ENCODE peak calls at places on chromosomes 13 and 19, in eight cellular contexts. M is IMR-90; U is left ventricle myocardium inferior; D is Peyer's patch; B is CD8-positive, alpha-beta T cell; J is heart left ventricle; Y is BE2C; R is psoas muscle. V is an unnamed sample.

GRCh38 chr13:23558675-23559536 is 11.3 kb upstream of the TNFRSF19 start:
- DNase-seq in Y (peak; percentile 25), U (peak; percentile 57), M (peak; percentile 92), D (no peak), J (peak; percentile 84), R (peak; percentile 69), B (no peak), V (peak; percentile 88)

GRCh38 chr13:28136916-28137315 is 1.4 kb upstream of the PAN3 start:
- DNase-seq in M (no peak), B (no peak), R (no peak), J (no peak), U (no peak), Y (no peak), D (no peak), V (no peak)

GRCh38 chr13:58056411-58056810 is 424.9 kb downstream of the PCDH17 start:
- DNase-seq in U (no peak), M (no peak), D (peak; percentile 54), Y (no peak), R (no peak), B (no peak), J (no peak), V (no peak)

GRCh38 chr13:106678646-106679045 is 110.7 kb upstream of the ARGLU1 start:
- DNase-seq in D (no peak), M (no peak), R (no peak), U (no peak), J (no peak), B (no peak), Y (no peak), V (no peak)

GRCh38 chr19:6478815-6479214 is 2.8 kb downstream of the DENND1C start:
- DNase-seq in Y (no peak), R (no peak), D (no peak), B (no peak), J (no peak), U (no peak), M (no peak), V (no peak)

GRCh38 chr13:98515804-98516465 is 61.0 kb downstream of the STK24 start:
- DNase-seq in M (no peak), Y (no peak), R (no peak), B (no peak), U (no peak), D (no peak), J (no peak), V (no peak)

GRCh38 chr13:70960841-70961443 is 852.7 kb upstream of the KLHL1 start:
- DNase-seq in Y (peak; percentile 32), U (no peak), M (peak; percentile 13), R (no peak), B (no peak), J (no peak), D (no peak), V (no peak)

GRCh38 chr19:39223703-39224279 is 19.7 kb upstream of the SYCN start:
- DNase-seq in R (no peak), U (no peak), B (no peak), D (no peak), Y (no peak), J (no peak), M (peak; percentile 19), V (no peak)

GRCh38 chr13:25881946-25882574 is 169.8 kb downstream of the SHISA2 start:
- DNase-seq in R (no peak), Y (peak; percentile 22), J (no peak), M (no peak), D (no peak), B (no peak), U (no peak), V (peak; percentile 21)

GRCh38 chr13:51811920-51812328 is 8.0 kb upstream of the DHRS12 start:
- DNase-seq in U (no peak), B (no peak), R (no peak), M (no peak), J (peak; percentile 40), Y (no peak), D (no peak), V (no peak)

GRCh38 chr13:49256841-49257240 is 9.1 kb downstream of the CDADC1 start:
- DNase-seq in R (no peak), B (no peak), D (no peak), J (no peak), Y (no peak), U (no peak), M (peak; percentile 10), V (peak; percentile 73)

GRCh38 chr13:87078947-87079795 is 592.0 kb upstream of the SLITRK5 start:
- DNase-seq in R (no peak), M (no peak), J (no peak), Y (no peak), U (no peak), B (no peak), D (no peak), V (no peak)

GRCh38 chr13:33318037-33318436 is 32.5 kb upstream of the STARD13 start:
- DNase-seq in J (no peak), U (no peak), D (no peak), B (no peak), R (no peak), M (peak; percentile 21), Y (no peak), V (no peak)

GRCh38 chr13:59266478-59267063 is 897.2 kb downstream of the DIAPH3 start:
- DNase-seq in U (no peak), J (no peak), R (no peak), B (no peak), M (no peak), Y (no peak), D (no peak), V (no peak)

GRCh38 chr19:18657590-18658365 is 20.9 kb downstream of the KLHL26 start:
- DNase-seq in D (no peak), M (peak; percentile 91), R (peak; percentile 69), J (peak; percentile 85), U (peak; percentile 75), B (no peak), Y (peak; percentile 80), V (no peak)

GRCh38 chr13:113157206-113157928 is 1.1 kb upstream of the PROZ start:
- DNase-seq in R (no peak), J (no peak), B (no peak), U (no peak), M (no peak), Y (peak; percentile 39), D (no peak), V (no peak)

GRCh38 chr19:2997720-2998119 is 20.4 kb downstream of the TLE6 start:
- DNase-seq in Y (no peak), J (no peak), R (no peak), D (no peak), B (no peak), U (no peak), M (no peak), V (no peak)

GRCh38 chr19:35040826-35041547 is 534 bp upstream of the HPN start:
- DNase-seq in J (peak; percentile 96), M (no peak), U (peak; percentile 95), R (peak; percentile 96), D (peak; percentile 88), B (no peak), Y (no peak), V (no peak)

DNA sequence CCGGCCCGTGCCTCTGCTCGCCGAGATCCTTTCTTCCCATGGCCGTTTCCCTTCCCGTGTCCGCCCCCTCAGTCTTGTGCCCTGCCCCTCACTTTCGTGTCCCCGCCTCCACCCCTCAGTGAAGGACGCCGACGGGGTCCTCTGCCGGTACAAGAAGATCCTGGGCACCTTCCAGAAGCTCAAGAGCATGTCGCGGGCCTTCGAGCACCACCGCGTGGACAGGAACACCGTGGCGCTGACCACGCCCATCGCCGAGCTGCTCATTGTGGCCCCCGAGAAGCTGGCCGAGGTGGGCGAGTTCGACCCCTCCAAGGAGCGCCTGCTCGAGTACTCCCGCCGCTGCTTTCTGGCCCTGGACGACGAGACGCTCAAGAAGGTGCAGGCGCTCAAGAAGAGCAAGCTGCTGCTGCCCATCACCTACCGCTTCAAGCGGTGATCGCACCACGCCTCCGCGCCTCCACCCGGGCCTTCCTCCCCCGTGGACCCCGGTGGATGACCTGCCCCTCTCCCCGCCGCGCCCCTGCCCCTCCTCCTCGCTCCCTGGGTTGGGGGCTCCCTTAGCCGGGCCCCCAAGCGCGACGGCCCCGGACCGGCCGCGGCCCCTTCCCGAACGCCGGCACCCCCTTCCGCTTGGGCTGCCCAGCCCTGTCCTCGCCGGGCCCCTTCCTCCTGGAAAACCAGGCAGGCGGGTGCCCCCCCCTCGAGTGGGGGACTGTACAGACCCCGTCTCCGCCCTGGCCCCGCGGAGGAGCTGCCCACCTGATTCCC is 2.3 kb upstream of the U2AF2 start:
- DNase-seq in B (no peak), U (no peak), R (peak; percentile 38), D (no peak), Y (no peak), J (no peak), M (no peak), V (no peak)
- H3K4me3 ChIP-seq in B (no peak overlapping the region), U (no peak overlapping the region), R (peak overlapping the region; percentile 71), D (no peak overlapping the region), Y (no peak overlapping the region), J (no peak overlapping the region), M (no peak overlapping the region), V (no peak overlapping the region)

DNA sequence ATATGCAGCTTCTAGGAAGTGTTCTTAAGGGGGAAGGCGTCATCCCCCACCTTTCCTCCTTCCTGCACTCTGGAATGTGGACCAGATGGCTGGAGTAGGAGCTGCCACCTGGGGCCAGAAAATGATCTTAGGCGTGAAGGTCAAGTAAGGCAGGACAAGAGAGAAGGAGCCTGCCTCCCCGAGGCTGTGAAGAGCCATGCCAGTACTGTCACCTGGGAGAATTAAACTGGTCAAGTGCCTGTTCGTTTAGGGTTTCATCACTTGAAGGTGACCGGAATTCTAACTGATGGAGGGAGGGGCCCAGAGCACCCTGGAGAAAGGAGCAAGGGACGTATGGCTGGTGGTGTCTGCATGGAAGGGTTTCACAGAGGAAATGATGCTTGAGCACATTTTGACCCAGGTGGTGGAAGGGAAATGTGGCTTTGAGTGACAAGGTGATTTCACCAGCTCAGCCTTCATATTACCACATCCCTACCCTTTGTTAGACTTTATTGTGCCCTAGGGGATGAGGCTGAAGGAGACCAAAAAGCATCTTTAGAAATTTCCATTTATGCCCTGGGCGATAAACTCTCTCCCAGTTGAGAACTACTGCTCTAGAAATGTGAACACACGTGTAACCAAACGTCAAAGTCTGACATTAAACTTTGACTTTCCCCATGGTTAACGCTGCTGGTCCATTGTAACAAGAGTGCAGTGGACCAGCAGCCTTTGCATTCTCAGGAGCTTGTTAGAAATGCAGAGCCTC is 37.5 kb downstream of the PPP2R1A start:
- DNase-seq in Y (no peak), B (no peak), M (no peak), J (no peak), R (no peak), U (no peak), D (no peak), V (no peak)
- H3K4me3 ChIP-seq in Y (no peak overlapping the region), B (no peak overlapping the region), M (no peak overlapping the region), J (no peak overlapping the region), R (no peak overlapping the region), U (no peak overlapping the region), D (no peak overlapping the region), V (no peak overlapping the region)

GRCh38 chr19:58055483-58055874 is 3.6 kb upstream of the ZNF135 start:
- DNase-seq in U (no peak), M (no peak), J (no peak), B (no peak), D (no peak), Y (no peak), R (no peak), V (no peak)
- H3K4me3 ChIP-seq in U (peak overlapping the region; percentile 67), M (no peak overlapping the region), J (peak overlapping the region; percentile 64), B (no peak overlapping the region), D (no peak overlapping the region), Y (no peak overlapping the region), R (peak overlapping the region; percentile 57), V (peak overlapping the region; percentile 36)

DNA sequence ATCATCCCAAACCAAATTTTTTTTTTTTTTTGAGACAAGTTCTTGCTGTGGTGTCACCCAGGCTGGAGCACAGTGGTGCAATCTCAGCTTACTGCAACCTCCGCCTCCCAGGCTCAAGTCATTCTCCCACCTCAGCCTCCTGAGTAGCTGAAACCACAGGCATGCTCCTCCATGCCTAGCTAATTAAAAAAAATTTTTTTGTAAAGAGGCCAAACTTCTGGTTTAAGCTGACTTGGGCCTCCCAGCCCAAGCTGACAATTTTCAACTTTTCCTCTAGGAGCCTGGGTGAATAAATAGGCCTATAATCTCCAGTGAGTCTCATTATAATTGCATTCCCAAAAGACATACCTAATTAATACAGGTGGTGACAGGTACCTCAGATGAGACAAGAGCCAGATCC is 22.1 kb upstream of the OLFM2 start:
- DNase-seq in B (no peak), J (no peak), U (no peak), R (no peak), Y (no peak), M (peak; percentile 91), D (no peak), V (peak; percentile 83)
- H3K4me3 ChIP-seq in B (no peak overlapping the region), J (no peak overlapping the region), U (no peak overlapping the region), R (no peak overlapping the region), Y (no peak overlapping the region), M (no peak overlapping the region), D (no peak overlapping the region), V (no peak overlapping the region)

V was measured in skeletal muscle cell.